ENCODE peak calls at places on chromosomes 7 and 10, in seven cellular contexts. W is RWPE1, R is H9, I is cardiac fibroblast, Z is K562, Y is transverse colon, V is stomach. O is an unnamed sample.
A peak's percentile ranks its signal among the peaks of the same experiment; 100 is the strongest.

GRCh38 chr7:13077466-13077865 is 390.0 kb downstream of the ARL4A start:
- DNase-seq in V (no peak), Z (no peak), R (no peak), Y (no peak), I (peak; percentile 60), W (peak; percentile 35), O (peak; percentile 24)

GRCh38 chr10:15712903-15713302 is 6.8 kb downstream of the ITGA8 start:
- DNase-seq in Y (no peak), V (no peak), R (no peak), I (no peak), W (no peak), Z (no peak), O (no peak)

GRCh38 chr10:78464118-78464855 is 430.6 kb downstream of the RPS24 start:
- DNase-seq in W (no peak), Y (no peak), R (no peak), I (no peak), Z (no peak), V (peak; percentile 5), O (no peak)

GRCh38 chr10:132387723-132388210 is 9.2 kb upstream of the PWWP2B start:
- DNase-seq in R (peak; percentile 82), W (peak; percentile 90), I (peak; percentile 54), V (peak; percentile 83), Z (peak; percentile 89), Y (peak; percentile 84), O (no peak)

GRCh38 chr7:143384148-143384547 is 3.0 kb downstream of the ZYX start:
- DNase-seq in R (no peak), Z (no peak), V (no peak), Y (no peak), W (no peak), I (peak; percentile 78), O (peak; percentile 74)

GRCh38 chr10:23200997-23201652 is 9.0 kb downstream of the PTF1A start:
- DNase-seq in Z (no peak), R (no peak), I (no peak), V (no peak), Y (no peak), W (no peak), O (no peak)

GRCh38 chr10:19014034-19014433 is 34.6 kb upstream of the MALRD1 start:
- DNase-seq in I (peak; percentile 94), Y (no peak), W (peak; percentile 11), R (no peak), Z (no peak), V (no peak), O (no peak)

GRCh38 chr10:48493083-48493871 is 111.6 kb downstream of the ARHGAP22 start:
- DNase-seq in V (peak; percentile 21), R (peak; percentile 27), Z (no peak), W (peak; percentile 21), Y (no peak), I (no peak), O (no peak)

GRCh38 chr7:101575168-101575567 is 53.9 kb downstream of the MYL10 start:
- DNase-seq in W (no peak), R (peak; percentile 93), I (no peak), Z (no peak), V (no peak), Y (no peak), O (no peak)

GRCh38 chr7:20144801-20145200 is 72.4 kb downstream of the MACC1 start:
- DNase-seq in Y (no peak), W (no peak), I (no peak), Z (no peak), R (no peak), V (no peak), O (no peak)

GRCh38 chr7:1136841-1137516 is 23.0 kb downstream of the ZFAND2A start:
- DNase-seq in V (no peak), W (no peak), R (peak; percentile 46), Y (no peak), I (no peak), Z (no peak), O (no peak)

GRCh38 chr7:31696270-31696669 is 9.3 kb downstream of the PPP1R17 start:
- DNase-seq in V (no peak), I (no peak), W (no peak), Z (no peak), R (no peak), Y (no peak), O (no peak)

GRCh38 chr7:10474048-10474447 is 499.6 kb upstream of the PHF14 start:
- DNase-seq in Y (no peak), R (no peak), Z (no peak), I (peak; percentile 25), V (no peak), W (peak; percentile 6), O (no peak)

GRCh38 chr10:71990706-71991269 is 26.6 kb downstream of the CHST3 start:
- DNase-seq in Y (no peak), W (peak; percentile 40), R (no peak), V (no peak), Z (no peak), I (no peak), O (no peak)

DNA sequence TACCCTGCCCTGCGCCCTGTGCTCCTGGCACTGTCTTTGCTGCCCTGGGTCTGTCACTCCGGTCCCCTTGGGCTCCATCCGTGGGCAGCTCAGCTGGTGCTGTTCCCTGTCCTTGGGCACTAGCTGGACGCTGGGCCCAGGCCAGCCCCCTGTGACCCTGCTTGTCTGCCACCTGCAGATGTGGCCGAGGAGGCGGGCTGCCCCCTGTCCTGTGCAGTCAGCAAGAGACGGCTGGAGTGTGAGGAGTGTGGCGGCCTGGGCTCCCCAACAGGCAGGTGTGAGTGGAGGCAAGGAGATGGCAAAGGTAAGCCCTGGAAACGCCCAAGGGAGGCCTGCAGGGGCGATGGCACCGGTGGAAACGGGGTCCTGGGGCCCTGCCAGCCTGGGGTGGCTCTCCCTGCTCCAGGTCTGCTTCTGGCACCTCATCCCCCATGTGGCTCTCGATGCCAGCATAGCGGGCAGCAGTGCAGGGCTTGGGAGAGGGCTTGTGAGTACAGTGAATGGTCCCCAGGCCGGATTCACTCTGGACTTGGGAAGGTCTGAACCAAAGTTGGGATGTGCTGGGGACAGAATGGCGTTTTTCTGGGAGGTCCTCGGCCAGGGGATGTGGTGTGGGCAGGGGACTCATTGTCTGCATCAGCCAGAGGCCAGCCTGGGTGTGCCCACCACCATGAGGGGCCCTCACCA is 26.2 kb upstream of the CSGALNACT2 start:
- DNase-seq in Y (no peak), R (no peak), I (no peak), W (no peak), Z (no peak), V (no peak), O (no peak)
- TF ChIP-seq CTCF in Y (no peak), R (no peak), I (no peak), W (no peak), Z (no peak), V (no peak), O (no peak)

DNA sequence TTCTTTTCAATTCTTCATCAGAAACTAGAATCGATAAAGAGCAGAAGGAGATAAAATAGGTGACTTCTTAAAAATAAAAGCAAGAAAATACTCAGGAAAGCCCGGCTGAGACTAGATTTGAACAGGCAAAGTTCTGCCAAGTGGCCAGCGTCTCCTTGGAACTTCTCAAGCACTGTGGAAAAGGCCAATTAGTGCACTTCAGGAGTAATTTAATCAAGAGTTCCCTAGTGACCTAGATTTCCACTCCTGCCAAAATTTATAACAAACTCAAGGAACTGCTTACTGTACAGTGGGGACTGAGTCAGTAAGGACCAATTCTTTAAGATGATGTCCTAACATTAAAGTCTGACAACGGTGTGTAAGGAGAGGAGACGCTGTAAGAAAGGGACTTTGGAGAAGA is 57.3 kb downstream of the CHCHD3 start:
- DNase-seq in Z (no peak), V (no peak), R (no peak), Y (no peak), W (no peak), I (no peak), O (no peak)
- TF ChIP-seq CTCF in Z (no peak), V (no peak), R (no peak), Y (no peak), W (no peak), I (no peak), O (no peak)

DNA sequence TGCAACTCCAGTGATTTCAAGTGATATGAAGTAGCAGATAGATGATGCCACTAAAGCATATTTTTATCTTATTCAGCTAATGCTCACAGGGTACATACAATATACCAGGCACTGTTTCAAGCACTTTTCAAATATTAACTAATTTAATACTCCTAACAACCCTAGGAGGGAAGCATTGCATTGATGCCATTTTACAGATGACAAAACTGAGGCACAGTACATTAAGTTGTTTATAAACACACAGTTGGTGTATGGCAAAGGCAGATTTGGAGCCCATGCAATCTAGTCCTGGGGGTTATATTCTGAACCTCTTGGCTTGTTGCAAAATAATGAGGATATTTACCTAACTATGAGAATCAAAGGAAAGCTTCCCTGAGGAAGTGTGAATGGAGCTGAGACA is 371.0 kb downstream of the SFMBT2 start:
- DNase-seq in Z (no peak), V (no peak), W (no peak), R (no peak), Y (no peak), I (no peak), O (no peak)
- TF ChIP-seq CTCF in Z (no peak), V (no peak), W (no peak), R (no peak), Y (no peak), I (no peak), O (no peak)

DNA sequence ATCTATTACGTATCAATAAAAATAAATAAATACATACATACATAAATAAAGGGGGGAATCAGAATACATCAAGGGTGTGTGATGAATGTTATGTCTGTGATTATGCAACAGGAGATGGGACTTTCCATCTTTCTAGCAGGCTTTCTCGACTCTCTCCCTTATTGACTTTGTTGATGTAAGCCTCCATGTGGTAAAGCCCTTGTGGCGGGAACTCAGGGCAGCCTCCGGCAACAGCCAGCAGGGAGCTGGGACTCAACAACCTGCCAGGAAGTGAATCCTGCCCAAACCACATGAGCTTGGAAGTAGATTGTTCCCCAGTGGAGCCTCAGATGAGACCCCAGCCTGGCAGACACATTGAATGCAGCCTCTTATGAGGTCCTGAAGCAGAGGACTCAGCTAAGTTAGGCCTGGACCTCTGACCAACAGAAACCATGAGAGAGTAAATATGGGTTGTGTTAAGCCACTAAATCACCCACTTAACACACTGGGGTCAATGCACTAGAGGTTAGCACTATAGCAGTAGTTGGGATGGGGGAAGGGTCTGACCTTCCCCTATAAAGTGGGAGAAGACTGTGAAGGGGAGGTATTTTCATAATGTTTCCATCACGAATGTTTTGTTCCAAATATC is 104.0 kb downstream of the JCAD start:
- DNase-seq in R (peak; percentile 35), I (peak; percentile 76), Y (no peak), Z (no peak), V (no peak), W (no peak), O (no peak)
- TF ChIP-seq CTCF in R (no peak), I (peak; percentile 34), Y (no peak), Z (no peak), V (no peak), W (no peak), O (no peak)

DNA sequence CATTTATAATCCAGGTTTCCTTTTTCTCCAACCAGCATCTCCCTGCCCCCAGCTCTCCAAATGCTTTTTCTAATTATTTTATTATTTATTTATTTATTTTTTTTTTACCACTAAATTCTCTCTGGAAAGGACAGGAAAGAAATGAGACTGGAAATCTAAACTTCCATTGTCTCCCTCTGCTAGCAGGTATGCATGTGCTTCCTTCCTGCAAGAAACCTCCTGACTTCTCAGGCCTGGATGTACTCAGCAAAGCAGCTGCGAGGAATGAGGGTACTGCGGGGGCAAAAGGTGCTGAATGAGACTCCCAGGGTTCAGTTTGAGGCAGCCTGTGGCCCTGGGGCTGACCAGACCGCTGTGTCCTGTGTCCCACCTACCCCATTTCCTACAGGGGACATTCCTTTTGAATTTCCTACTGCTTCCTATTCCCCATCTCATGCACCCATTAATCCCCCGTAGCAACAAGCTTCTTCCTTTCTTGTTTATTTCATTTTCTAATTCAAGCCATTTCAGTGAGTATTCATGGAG is 324.6 kb upstream of the IGFBP3 start:
- DNase-seq in W (no peak), Z (no peak), R (no peak), Y (no peak), I (no peak), V (no peak), O (no peak)
- TF ChIP-seq CTCF in W (no peak), Z (no peak), R (no peak), Y (no peak), I (no peak), V (no peak), O (no peak)